ENCODE peak calls at places on chromosomes 6 and 20, in nine cellular contexts. O is CD4-positive, alpha-beta T cell; Z is tibial artery; P is effector memory CD8-positive, alpha-beta T cell; K is left ventricle myocardium superior; W is astrocyte of the spinal cord; J is T-helper 2 cell; Q is GM12878; D is K562. M is an unnamed sample.

GRCh38 chr6:125950293-125950692 is 6.3 kb upstream of the HINT3 start:
- DNase-seq in P (no peak), Q (no peak), D (peak; percentile 43), Z (no peak), K (no peak), O (no peak), W (no peak), J (no peak), M (no peak)

GRCh38 chr20:25273541-25274358 is 25.9 kb downstream of the PYGB start:
- DNase-seq in Z (peak; percentile 19), Q (no peak), D (no peak), P (no peak), O (no peak), J (no peak), K (peak; percentile 47), W (no peak), M (peak; percentile 4)

GRCh38 chr6:85449388-85449817 is 480 bp upstream of the NT5E start:
- DNase-seq in O (no peak), K (peak; percentile 35), J (peak; percentile 41), P (no peak), Z (peak; percentile 36), D (no peak), Q (peak; percentile 73), W (peak; percentile 94), M (no peak)

GRCh38 chr6:25842526-25842925 is 10.7 kb upstream of the SLC17A1 start:
- DNase-seq in D (no peak), J (no peak), K (no peak), Q (peak; percentile 7), W (no peak), O (no peak), Z (no peak), P (no peak), M (no peak)

GRCh38 chr6:42359021-42359420 is 92.7 kb downstream of the TRERF1 start:
- DNase-seq in J (no peak), W (no peak), D (no peak), P (no peak), K (no peak), Z (no peak), O (no peak), Q (no peak), M (no peak)

GRCh38 chr20:420169-420620 is 12.1 kb downstream of the RBCK1 start:
- DNase-seq in P (no peak), O (no peak), K (no peak), W (no peak), J (no peak), D (no peak), Z (no peak), Q (no peak), M (no peak)

GRCh38 chr20:11676618-11677289 is 240.9 kb upstream of the BTBD3 start:
- DNase-seq in J (no peak), Z (no peak), K (no peak), W (peak; percentile 34), P (no peak), D (peak; percentile 20), Q (no peak), O (no peak), M (no peak)

GRCh38 chr6:35206346-35206745 is 7.4 kb upstream of the SCUBE3 start:
- DNase-seq in J (no peak), P (no peak), Q (no peak), D (no peak), W (no peak), Z (no peak), K (no peak), O (no peak), M (no peak)

GRCh38 chr6:5379647-5380242 is 118.4 kb downstream of the FARS2 start:
- DNase-seq in D (peak; percentile 16), Z (no peak), W (peak; percentile 19), K (no peak), O (no peak), P (no peak), J (no peak), Q (peak; percentile 25), M (no peak)

GRCh38 chr6:167648506-167649278 is 178.0 kb upstream of the AFDN start:
- DNase-seq in W (no peak), P (no peak), Q (no peak), D (no peak), K (no peak), J (no peak), Z (no peak), O (no peak), M (no peak)

GRCh38 chr6:118705799-118706481 is 54.5 kb upstream of the CEP85L start:
- DNase-seq in K (no peak), P (peak; percentile 6), W (peak; percentile 52), Z (no peak), D (no peak), J (peak; percentile 21), Q (peak; percentile 30), O (no peak), M (no peak)

GRCh38 chr20:36919715-36920333 is 31.7 kb downstream of the SAMHD1 start:
- DNase-seq in K (no peak), D (peak; percentile 56), Z (no peak), P (peak; percentile 46), O (no peak), J (peak; percentile 29), Q (peak; percentile 13), W (peak; percentile 62), M (no peak)

GRCh38 chr6:77740380-77740779 is 87.5 kb downstream of the MEI4 start:
- DNase-seq in Z (no peak), J (no peak), K (no peak), D (peak; percentile 16), W (peak; percentile 26), Q (no peak), P (no peak), O (no peak), M (no peak)

GRCh38 chr6:4797590-4797989 is 21.4 kb downstream of the CDYL start:
- DNase-seq in O (no peak), Q (no peak), J (no peak), Z (no peak), K (no peak), W (no peak), P (no peak), D (no peak), M (no peak)

GRCh38 chr20:48238781-48239180 is 453.5 kb upstream of the SULF2 start:
- DNase-seq in W (no peak), Z (no peak), D (no peak), Q (no peak), K (no peak), P (no peak), J (no peak), O (no peak), M (no peak)

GRCh38 chr6:94636780-94637385 is 940.5 kb upstream of the MANEA start:
- DNase-seq in Q (no peak), O (no peak), J (no peak), Z (no peak), K (no peak), W (peak; percentile 13), D (no peak), P (no peak), M (no peak)

GRCh38 chr6:7175463-7175862 is 67.7 kb downstream of the RREB1 start:
- DNase-seq in D (no peak), W (no peak), Q (no peak), K (peak; percentile 32), P (no peak), Z (no peak), J (no peak), O (no peak), M (no peak)

GRCh38 chr6:157760589-157761330 is 62.3 kb upstream of the SNX9 start:
- DNase-seq in Z (no peak), J (no peak), W (peak; percentile 93), O (no peak), K (no peak), Q (no peak), P (no peak), D (no peak), M (no peak)

GRCh38 chr20:36093025-36093803 is 61.3 kb upstream of the EPB41L1 start:
- DNase-seq in D (peak; percentile 60), W (no peak), J (no peak), P (peak; percentile 8), O (peak; percentile 29), Q (no peak), K (peak; percentile 67), Z (peak; percentile 71), M (peak; percentile 30)

GRCh38 chr6:135088818-135089809 is 34.5 kb upstream of the HBS1L start:
- DNase-seq in J (peak; percentile 29), O (no peak), Q (peak; percentile 63), K (no peak), D (peak; percentile 57), P (peak; percentile 19), Z (no peak), W (peak; percentile 41), M (no peak)

GRCh38 chr6:130150906-130151305 is 71.8 kb downstream of the SAMD3 start:
- DNase-seq in W (no peak), P (no peak), K (no peak), Z (no peak), J (no peak), O (no peak), D (no peak), Q (no peak), M (no peak)

GRCh38 chr20:11569163-11569562 is 348.5 kb upstream of the BTBD3 start:
- DNase-seq in Q (no peak), P (no peak), W (no peak), Z (no peak), D (no peak), J (no peak), O (no peak), K (no peak), M (no peak)

GRCh38 chr20:61459705-61460104 is 207.6 kb downstream of the CDH4 start:
- DNase-seq in Q (no peak), D (no peak), O (no peak), W (no peak), P (no peak), Z (no peak), J (no peak), K (no peak), M (no peak)

GRCh38 chr6:66655420-66655819 is 948.4 kb upstream of the EYS start:
- DNase-seq in P (no peak), K (peak; percentile 10), O (no peak), D (no peak), J (no peak), Z (no peak), W (no peak), Q (no peak), M (no peak)

GRCh38 chr6:74574794-74575193 is 631.1 kb downstream of the COL12A1 start:
- DNase-seq in W (peak; percentile 38), J (no peak), K (no peak), O (no peak), D (peak; percentile 9), Z (no peak), P (no peak), Q (no peak), M (no peak)

GRCh38 chr6:75935473-75935793 is 137.0 kb downstream of the IMPG1 start:
- DNase-seq in P (no peak), J (no peak), O (no peak), D (no peak), K (no peak), Z (no peak), W (no peak), Q (no peak), M (no peak)

GRCh38 chr6:117481278-117481925 is 1.1 kb upstream of the DCBLD1 start:
- DNase-seq in Z (no peak), P (peak; percentile 7), J (peak; percentile 3), O (no peak), W (no peak), K (no peak), D (peak; percentile 15), Q (no peak), M (no peak)

GRCh38 chr6:137512768-137513605 is 18.8 kb upstream of the OLIG3 start:
- DNase-seq in J (no peak), K (no peak), W (no peak), P (no peak), D (no peak), Z (no peak), Q (no peak), O (no peak), M (no peak)

GRCh38 chr6:152185158-152185574 is 377.7 kb downstream of the ESR1 start:
- DNase-seq in Z (no peak), D (no peak), O (peak; percentile 17), K (no peak), J (peak; percentile 32), Q (peak; percentile 32), W (no peak), P (peak; percentile 39), M (no peak)

GRCh38 chr6:2008383-2008976 is 236.9 kb downstream of the GMDS start:
- DNase-seq in Q (no peak), W (no peak), P (no peak), D (no peak), K (no peak), J (no peak), O (no peak), Z (no peak), M (no peak)

GRCh38 chr6:111736005-111736607 is 130.4 kb upstream of the TRAF3IP2 start:
- DNase-seq in P (no peak), Q (no peak), Z (no peak), J (no peak), D (no peak), W (no peak), O (no peak), K (no peak), M (no peak)